ENCODE peak calls at places on chromosomes 7 and 10, in ten cellular contexts. O, R, D, Q, Z, J, F, T, A and L are unnamed samples.

GRCh38 chr10:90293629-90294028 is 564.2 kb downstream of the HTR7 start:
- DNase-seq in Q (no peak), Z (no peak), J (no peak), A (no peak), O (no peak), T (no peak), F (no peak), D (no peak), R (no peak), L (no peak)

GRCh38 chr10:1362589-1363465 is 306.6 kb downstream of the WDR37 start:
- DNase-seq in Q (no peak), F (no peak), O (no peak), D (no peak), J (no peak), A (no peak), T (no peak), R (no peak), Z (no peak), L (no peak)

GRCh38 chr7:78130443-78131200 is 332.0 kb downstream of the PHTF2 start:
- DNase-seq in T (no peak), R (no peak), Z (no peak), J (no peak), A (no peak), Q (no peak), O (no peak), D (no peak), F (no peak), L (no peak)

GRCh38 chr10:126686732-126687693 is 16.5 kb upstream of the C10orf90 start:
- DNase-seq in A (no peak), O (no peak), F (no peak), D (no peak), Q (no peak), Z (no peak), R (no peak), T (no peak), J (no peak), L (no peak)

GRCh38 chr7:125668321-125668993 is 738.8 kb upstream of the POT1 start:
- DNase-seq in J (no peak), A (no peak), T (no peak), Q (no peak), R (no peak), F (no peak), Z (no peak), O (no peak), D (no peak), L (no peak)

GRCh38 chr7:155001756-155002410 is 1.0 kb downstream of the PAXIP1 start:
- DNase-seq in R (no peak), D (peak; percentile 22), T (no peak), J (no peak), Z (no peak), O (peak; percentile 16), F (no peak), Q (no peak), A (no peak), L (no peak)

GRCh38 chr7:119916501-119916900 is 356.5 kb upstream of the KCND2 start:
- DNase-seq in D (no peak), J (no peak), A (no peak), Q (no peak), T (no peak), Z (no peak), F (no peak), R (no peak), O (no peak), L (no peak)

GRCh38 chr10:25059990-25060389 is 43.6 kb downstream of the THNSL1 start:
- DNase-seq in D (peak; percentile 87), Q (peak; percentile 96), Z (peak; percentile 80), R (no peak), F (peak; percentile 90), J (no peak), A (peak; percentile 77), T (peak; percentile 73), O (peak; percentile 84), L (peak; percentile 70)

GRCh38 chr7:38727184-38727940 is 96.2 kb upstream of the AMPH start:
- DNase-seq in R (no peak), O (no peak), Z (no peak), J (no peak), D (no peak), T (no peak), F (no peak), Q (no peak), A (no peak), L (no peak)

GRCh38 chr7:43729214-43729923 is at the start of gene COA1:
- DNase-seq in T (peak; percentile 89), F (peak; percentile 84), D (peak; percentile 93), J (peak; percentile 92), O (peak; percentile 95), Z (peak; percentile 88), Q (peak; percentile 42), R (peak; percentile 82), A (peak; percentile 89), L (peak; percentile 72)

DNA sequence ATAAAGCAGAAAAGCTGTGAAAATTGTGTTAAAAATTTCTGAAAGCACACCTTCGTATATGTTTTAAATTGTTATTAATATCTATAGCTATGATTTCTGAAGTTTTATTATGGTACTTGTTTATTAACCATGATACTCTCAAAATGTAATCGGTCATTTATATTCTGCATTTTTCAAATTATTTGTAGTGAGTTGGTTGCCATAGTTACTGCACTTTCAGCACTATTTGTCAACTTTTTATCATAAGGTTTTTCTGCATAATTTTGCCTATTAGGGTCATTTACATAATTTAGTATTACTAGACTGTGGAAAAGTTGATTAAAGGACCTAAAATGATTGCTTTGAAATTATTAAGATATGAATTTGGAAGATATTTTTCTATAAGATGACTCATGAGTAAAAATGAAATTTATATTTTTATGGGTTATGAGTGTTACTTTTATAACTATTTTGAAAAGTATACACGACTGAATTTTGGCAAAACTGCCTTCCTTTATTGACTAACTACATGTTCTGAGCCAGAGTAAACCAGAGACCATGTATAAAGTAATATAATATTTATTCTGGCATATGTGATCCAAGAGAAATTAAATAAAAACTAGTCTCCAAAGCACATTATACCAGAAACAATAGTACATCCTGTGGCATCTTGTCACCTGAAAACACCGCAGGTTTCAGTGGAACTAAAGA is 7.9 kb upstream of the AGR2 start:
- DNase-seq in R (no peak), Q (no peak), T (no peak), A (no peak), F (no peak), O (no peak), Z (no peak), D (no peak), J (no peak), L (no peak)
- H3K27ac ChIP-seq in R (no peak overlapping the region), Q (no peak overlapping the region), T (no peak overlapping the region), A (peak overlapping the region; percentile 77), F (peak overlapping the region; percentile 61), O (peak overlapping the region; percentile 68), Z (no peak overlapping the region), D (peak overlapping the region; percentile 88), J (peak overlapping the region; percentile 40), L (no peak overlapping the region)

GRCh38 chr10:48790740-48791044 is 106.0 kb downstream of the WDFY4 start:
- DNase-seq in O (no peak), Q (no peak), J (no peak), D (no peak), Z (no peak), R (no peak), A (no peak), T (no peak), F (no peak), L (no peak)

GRCh38 chr10:48794074-48794473 is 109.4 kb downstream of the WDFY4 start:
- DNase-seq in J (no peak), A (no peak), F (no peak), D (no peak), Q (peak; percentile 48), T (no peak), R (no peak), O (no peak), Z (no peak), L (no peak)

GRCh38 chr10:48792687-48793096 is 108.0 kb downstream of the WDFY4 start:
- DNase-seq in O (no peak), D (no peak), F (peak; percentile 57), Q (no peak), T (peak; percentile 25), J (no peak), R (no peak), A (no peak), Z (peak; percentile 33), L (peak; percentile 67)

GRCh38 chr10:48791267-48791928 is 106.7 kb downstream of the WDFY4 start:
- DNase-seq in Q (no peak), D (no peak), Z (peak; percentile 14), F (no peak), R (no peak), J (no peak), O (no peak), A (no peak), T (no peak), L (no peak)

GRCh38 chr10:48792121-48792520 is 107.4 kb downstream of the WDFY4 start:
- DNase-seq in F (no peak), T (no peak), A (no peak), D (no peak), Q (no peak), O (no peak), J (no peak), Z (peak; percentile 19), R (no peak), L (no peak)
- H3K27ac ChIP-seq in F (no peak overlapping the region), T (no peak overlapping the region), A (no peak overlapping the region), D (no peak overlapping the region), Q (no peak overlapping the region), O (no peak overlapping the region), J (no peak overlapping the region), Z (no peak overlapping the region), R (no peak overlapping the region), L (peak overlapping the region; percentile 48)

DNA sequence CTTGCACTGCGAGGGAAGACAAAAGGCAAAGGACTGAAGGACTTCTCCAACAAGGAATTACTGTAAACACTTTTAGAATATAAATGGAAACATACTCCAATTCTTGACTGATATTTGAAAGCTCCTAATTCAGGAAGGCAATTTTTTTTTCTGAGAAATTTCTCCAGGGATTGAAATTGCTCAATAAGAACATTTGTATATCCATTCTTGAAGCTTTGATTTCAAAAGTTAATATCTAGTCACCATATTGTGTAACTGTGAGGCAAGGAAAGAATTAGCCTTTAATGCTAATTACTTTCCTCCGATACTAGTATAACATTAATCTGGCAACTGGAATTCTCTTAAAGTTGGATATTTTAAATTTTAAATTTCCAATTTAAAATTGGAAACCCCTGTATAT is 188.4 kb upstream of the COL1A2 start:
- DNase-seq in J (no peak), Q (no peak), F (no peak), D (no peak), R (no peak), A (no peak), T (no peak), Z (no peak), O (no peak), L (no peak)
- H3K27ac ChIP-seq in J (no peak overlapping the region), Q (no peak overlapping the region), F (no peak overlapping the region), D (no peak overlapping the region), R (no peak overlapping the region), A (no peak overlapping the region), T (no peak overlapping the region), Z (no peak overlapping the region), O (no peak overlapping the region), L (no peak overlapping the region)

GRCh38 chr7:39987641-39988347 is 37.7 kb downstream of the CDK13 start:
- DNase-seq in Q (no peak), T (no peak), O (no peak), D (no peak), F (no peak), A (no peak), J (no peak), Z (no peak), R (no peak), L (no peak)
- H3K27ac ChIP-seq in Q (no peak overlapping the region), T (no peak overlapping the region), O (no peak overlapping the region), D (no peak overlapping the region), F (no peak overlapping the region), A (no peak overlapping the region), J (no peak overlapping the region), Z (no peak overlapping the region), R (no peak overlapping the region), L (no peak overlapping the region)